ENCODE peak calls at places on chromosomes 2 and 18, in ten cellular contexts. One of them, this sample, is unnamed.

GRCh38 chr2:26581991-26582842 is 58.9 kb downstream of the CIB4 start:
- DNase-seq in GM20000: no peak
- DNase-seq in type B pancreatic cell: peak; percentile 55
- DNase-seq in WERI-Rb-1: peak; percentile 6
- DNase-seq in WTC11: peak; percentile 8
- DNase-seq in lower leg skin: no peak
- DNase-seq in endodermal cell: peak; percentile 32
- DNase-seq in psoas muscle: no peak
- DNase-seq in tibial nerve: no peak
- DNase-seq in bronchial epithelial cell: no peak
- DNase-seq in this sample: no peak

GRCh38 chr2:240121675-240122074 is 14.4 kb downstream of the COPS9 start:
- DNase-seq in GM20000: no peak
- DNase-seq in WTC11: no peak
- DNase-seq in psoas muscle: peak; percentile 5
- DNase-seq in lower leg skin: no peak
- DNase-seq in type B pancreatic cell: no peak
- DNase-seq in endodermal cell: peak; percentile 39
- DNase-seq in tibial nerve: no peak
- DNase-seq in WERI-Rb-1: no peak
- DNase-seq in bronchial epithelial cell: no peak
- DNase-seq in this sample: no peak

GRCh38 chr2:101717041-101717817 is 19.7 kb downstream of the MAP4K4 start:
- DNase-seq in psoas muscle: no peak
- DNase-seq in tibial nerve: no peak
- DNase-seq in WERI-Rb-1: no peak
- DNase-seq in type B pancreatic cell: no peak
- DNase-seq in endodermal cell: peak; percentile 60
- DNase-seq in GM20000: peak; percentile 28
- DNase-seq in WTC11: no peak
- DNase-seq in lower leg skin: no peak
- DNase-seq in bronchial epithelial cell: no peak
- DNase-seq in this sample: no peak

GRCh38 chr2:236568068-236568921 is 1.3 kb upstream of the ACKR3 start:
- DNase-seq in type B pancreatic cell: no peak
- DNase-seq in tibial nerve: peak; percentile 50
- DNase-seq in GM20000: peak; percentile 83
- DNase-seq in lower leg skin: no peak
- DNase-seq in WERI-Rb-1: no peak
- DNase-seq in psoas muscle: peak; percentile 55
- DNase-seq in bronchial epithelial cell: peak; percentile 29
- DNase-seq in WTC11: no peak
- DNase-seq in endodermal cell: peak; percentile 79
- DNase-seq in this sample: peak; percentile 77

GRCh38 chr2:112021269-112021668 is 33.8 kb upstream of the TMEM87B start:
- DNase-seq in lower leg skin: no peak
- DNase-seq in type B pancreatic cell: no peak
- DNase-seq in bronchial epithelial cell: no peak
- DNase-seq in GM20000: no peak
- DNase-seq in endodermal cell: no peak
- DNase-seq in WTC11: no peak
- DNase-seq in WERI-Rb-1: no peak
- DNase-seq in tibial nerve: no peak
- DNase-seq in psoas muscle: no peak
- DNase-seq in this sample: no peak

GRCh38 chr2:46471-47345 is at the start of gene FAM110C:
- DNase-seq in GM20000: peak; percentile 36
- DNase-seq in WERI-Rb-1: peak; percentile 46
- DNase-seq in endodermal cell: peak; percentile 86
- DNase-seq in psoas muscle: peak; percentile 28
- DNase-seq in type B pancreatic cell: peak; percentile 72
- DNase-seq in bronchial epithelial cell: peak; percentile 79
- DNase-seq in lower leg skin: peak; percentile 38
- DNase-seq in WTC11: peak; percentile 71
- DNase-seq in tibial nerve: no peak
- DNase-seq in this sample: no peak

GRCh38 chr2:9639740-9640337 is 9.0 kb upstream of the YWHAQ start:
- DNase-seq in psoas muscle: no peak
- DNase-seq in bronchial epithelial cell: no peak
- DNase-seq in lower leg skin: no peak
- DNase-seq in WTC11: no peak
- DNase-seq in endodermal cell: no peak
- DNase-seq in type B pancreatic cell: no peak
- DNase-seq in tibial nerve: no peak
- DNase-seq in WERI-Rb-1: no peak
- DNase-seq in GM20000: no peak
- DNase-seq in this sample: no peak

GRCh38 chr2:138537170-138537915 is 35.8 kb downstream of the SPOPL start:
- DNase-seq in WERI-Rb-1: no peak
- DNase-seq in WTC11: no peak
- DNase-seq in tibial nerve: no peak
- DNase-seq in bronchial epithelial cell: no peak
- DNase-seq in endodermal cell: no peak
- DNase-seq in psoas muscle: no peak
- DNase-seq in type B pancreatic cell: no peak
- DNase-seq in GM20000: no peak
- DNase-seq in lower leg skin: no peak
- DNase-seq in this sample: no peak

GRCh38 chr2:240170883-240171282 is 30.4 kb upstream of the OTOS start:
- DNase-seq in lower leg skin: no peak
- DNase-seq in type B pancreatic cell: no peak
- DNase-seq in psoas muscle: no peak
- DNase-seq in WERI-Rb-1: no peak
- DNase-seq in bronchial epithelial cell: no peak
- DNase-seq in tibial nerve: no peak
- DNase-seq in GM20000: no peak
- DNase-seq in WTC11: no peak
- DNase-seq in endodermal cell: peak; percentile 10
- DNase-seq in this sample: no peak

GRCh38 chr2:16154501-16155280 is 214.3 kb downstream of the MYCN start:
- DNase-seq in psoas muscle: no peak
- DNase-seq in WERI-Rb-1: no peak
- DNase-seq in endodermal cell: peak; percentile 15
- DNase-seq in lower leg skin: no peak
- DNase-seq in bronchial epithelial cell: no peak
- DNase-seq in GM20000: no peak
- DNase-seq in type B pancreatic cell: peak; percentile 24
- DNase-seq in WTC11: no peak
- DNase-seq in tibial nerve: no peak
- DNase-seq in this sample: no peak

GRCh38 chr2:46717733-46718121 is 197.9 kb downstream of the MCFD2 start:
- DNase-seq in lower leg skin: no peak
- DNase-seq in type B pancreatic cell: no peak
- DNase-seq in tibial nerve: no peak
- DNase-seq in psoas muscle: no peak
- DNase-seq in bronchial epithelial cell: no peak
- DNase-seq in WTC11: no peak
- DNase-seq in endodermal cell: no peak
- DNase-seq in WERI-Rb-1: no peak
- DNase-seq in GM20000: no peak
- DNase-seq in this sample: no peak

GRCh38 chr2:234142530-234142929 is 92.0 kb downstream of the SPP2 start:
- DNase-seq in type B pancreatic cell: no peak
- DNase-seq in GM20000: no peak
- DNase-seq in lower leg skin: no peak
- DNase-seq in tibial nerve: no peak
- DNase-seq in psoas muscle: no peak
- DNase-seq in WTC11: no peak
- DNase-seq in bronchial epithelial cell: no peak
- DNase-seq in WERI-Rb-1: no peak
- DNase-seq in endodermal cell: no peak
- DNase-seq in this sample: no peak

GRCh38 chr2:234967201-234967873 is 15.5 kb downstream of the SH3BP4 start:
- DNase-seq in tibial nerve: no peak
- DNase-seq in endodermal cell: peak; percentile 47
- DNase-seq in WERI-Rb-1: no peak
- DNase-seq in type B pancreatic cell: no peak
- DNase-seq in bronchial epithelial cell: no peak
- DNase-seq in lower leg skin: no peak
- DNase-seq in WTC11: no peak
- DNase-seq in psoas muscle: no peak
- DNase-seq in GM20000: no peak
- DNase-seq in this sample: no peak

GRCh38 chr2:176534798-176535479 is 265.7 kb downstream of the MTX2 start:
- DNase-seq in lower leg skin: no peak
- DNase-seq in bronchial epithelial cell: peak; percentile 30
- DNase-seq in tibial nerve: no peak
- DNase-seq in WERI-Rb-1: no peak
- DNase-seq in endodermal cell: no peak
- DNase-seq in WTC11: no peak
- DNase-seq in psoas muscle: no peak
- DNase-seq in type B pancreatic cell: no peak
- DNase-seq in GM20000: no peak
- DNase-seq in this sample: no peak

GRCh38 chr2:31402388-31402787 is 12.2 kb downstream of the XDH start:
- DNase-seq in psoas muscle: no peak
- DNase-seq in GM20000: no peak
- DNase-seq in type B pancreatic cell: no peak
- DNase-seq in WTC11: no peak
- DNase-seq in WERI-Rb-1: no peak
- DNase-seq in tibial nerve: no peak
- DNase-seq in lower leg skin: no peak
- DNase-seq in endodermal cell: no peak
- DNase-seq in bronchial epithelial cell: peak; percentile 70
- DNase-seq in this sample: no peak

GRCh38 chr2:10188729-10189305 is 66.3 kb downstream of the RRM2 start:
- DNase-seq in endodermal cell: no peak
- DNase-seq in bronchial epithelial cell: no peak
- DNase-seq in psoas muscle: no peak
- DNase-seq in tibial nerve: no peak
- DNase-seq in WTC11: no peak
- DNase-seq in GM20000: no peak
- DNase-seq in type B pancreatic cell: no peak
- DNase-seq in WERI-Rb-1: no peak
- DNase-seq in lower leg skin: no peak
- DNase-seq in this sample: no peak

DNA sequence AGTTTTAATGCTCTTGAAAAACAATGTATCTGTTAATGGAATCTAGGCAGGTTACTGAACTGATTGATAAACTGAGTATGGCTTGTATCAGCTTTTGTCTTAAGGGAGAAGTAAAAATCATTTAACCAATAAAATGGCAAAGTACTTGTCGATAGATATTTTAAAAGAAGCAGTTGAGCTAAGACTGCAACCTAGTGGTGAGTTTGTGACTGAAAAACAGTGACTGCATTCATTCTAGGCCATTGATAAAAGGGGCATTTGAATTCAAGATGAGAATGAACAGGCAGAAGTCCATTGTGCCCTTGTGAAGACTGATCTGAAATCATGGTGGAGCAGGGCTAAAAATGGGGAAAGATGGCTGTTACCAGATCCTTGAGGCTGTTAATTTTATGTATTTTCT is 59.4 kb upstream of the MSTN start:
- DNase-seq in WERI-Rb-1: no peak
- DNase-seq in type B pancreatic cell: no peak
- DNase-seq in lower leg skin: no peak
- DNase-seq in endodermal cell: no peak
- DNase-seq in WTC11: no peak
- DNase-seq in tibial nerve: no peak
- DNase-seq in GM20000: peak; percentile 15
- DNase-seq in bronchial epithelial cell: peak; percentile 45
- DNase-seq in psoas muscle: no peak
- DNase-seq in this sample: peak; percentile 41
- TF ChIP-seq CTCF in WERI-Rb-1: peak; percentile 51
- TF ChIP-seq CTCF in type B pancreatic cell: peak; percentile 67
- TF ChIP-seq CTCF in lower leg skin: no peak
- TF ChIP-seq CTCF in endodermal cell: peak; percentile 77
- TF ChIP-seq CTCF in WTC11: no peak
- TF ChIP-seq CTCF in tibial nerve: peak; percentile 40
- TF ChIP-seq CTCF in GM20000: no peak
- TF ChIP-seq CTCF in bronchial epithelial cell: peak; percentile 43
- TF ChIP-seq CTCF in psoas muscle: peak; percentile 58
- TF ChIP-seq CTCF in this sample: peak; percentile 7

DNA sequence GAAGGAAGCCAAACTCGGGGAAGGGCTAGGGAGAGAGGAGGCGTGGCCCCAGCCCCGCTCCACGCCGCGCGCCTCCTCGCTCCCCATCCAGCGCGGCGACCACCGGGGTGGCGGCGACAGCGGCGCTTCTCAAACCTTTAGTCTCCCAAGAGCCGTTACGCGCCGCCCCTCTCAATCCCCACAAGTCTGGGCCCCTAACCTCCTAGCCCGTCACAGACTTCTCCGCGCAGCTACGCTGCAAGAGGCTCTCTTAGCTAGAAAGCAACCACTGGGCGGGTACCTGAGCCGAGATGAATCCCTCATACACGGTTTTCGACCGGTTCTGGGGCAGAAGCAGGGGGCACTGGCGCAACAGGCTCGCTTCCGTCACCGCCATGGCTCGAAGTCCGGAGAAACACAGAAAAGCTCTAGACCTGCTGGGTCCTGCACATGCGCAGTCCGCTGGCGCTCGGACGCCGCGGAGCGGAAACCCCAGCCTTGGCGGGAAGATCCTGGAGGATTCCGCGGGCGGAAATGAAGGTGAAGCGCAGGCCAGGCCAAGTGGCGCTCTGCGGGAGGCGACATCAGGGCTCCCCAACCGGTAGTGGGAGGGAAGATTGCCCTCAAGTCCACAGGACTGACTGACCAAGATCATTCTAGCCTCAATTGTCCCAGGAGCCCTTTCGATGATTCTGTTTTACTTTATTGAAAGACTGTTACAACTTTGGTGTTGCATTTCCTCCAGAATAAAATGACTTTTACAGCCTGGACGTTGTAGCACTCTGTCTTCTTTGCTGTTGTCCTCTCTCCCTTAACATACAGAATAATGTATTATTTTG is at the start of gene FANCL:
- DNase-seq in tibial nerve: peak; percentile 74
- DNase-seq in GM20000: peak; percentile 91
- DNase-seq in lower leg skin: peak; percentile 79
- DNase-seq in WTC11: peak; percentile 95
- DNase-seq in WERI-Rb-1: peak; percentile 98
- DNase-seq in endodermal cell: peak; percentile 98
- DNase-seq in type B pancreatic cell: peak; percentile 94
- DNase-seq in psoas muscle: peak; percentile 90
- DNase-seq in bronchial epithelial cell: peak; percentile 76
- DNase-seq in this sample: peak; percentile 90
- TF ChIP-seq CTCF in tibial nerve: peak; percentile 16
- TF ChIP-seq CTCF in GM20000: no peak
- TF ChIP-seq CTCF in lower leg skin: no peak
- TF ChIP-seq CTCF in WTC11: no peak
- TF ChIP-seq CTCF in WERI-Rb-1: no peak
- TF ChIP-seq CTCF in endodermal cell: peak; percentile 22
- TF ChIP-seq CTCF in type B pancreatic cell: no peak
- TF ChIP-seq CTCF in psoas muscle: no peak
- TF ChIP-seq CTCF in bronchial epithelial cell: no peak
- TF ChIP-seq CTCF in this sample: no peak

GRCh38 chr2:238139141-238139840 is 823 bp downstream of the KLHL30 start:
- DNase-seq in bronchial epithelial cell: no peak
- DNase-seq in GM20000: peak; percentile 85
- DNase-seq in WTC11: peak; percentile 64
- DNase-seq in type B pancreatic cell: no peak
- DNase-seq in lower leg skin: no peak
- DNase-seq in psoas muscle: no peak
- DNase-seq in WERI-Rb-1: peak; percentile 50
- DNase-seq in endodermal cell: peak; percentile 82
- DNase-seq in tibial nerve: no peak
- DNase-seq in this sample: peak; percentile 84
- TF ChIP-seq CTCF in bronchial epithelial cell: peak; percentile 66
- TF ChIP-seq CTCF in GM20000: peak; percentile 90
- TF ChIP-seq CTCF in WTC11: peak; percentile 97
- TF ChIP-seq CTCF in type B pancreatic cell: peak; percentile 77
- TF ChIP-seq CTCF in lower leg skin: no peak
- TF ChIP-seq CTCF in psoas muscle: peak; percentile 75
- TF ChIP-seq CTCF in WERI-Rb-1: peak; percentile 86
- TF ChIP-seq CTCF in endodermal cell: peak; percentile 97
- TF ChIP-seq CTCF in tibial nerve: peak; percentile 23
- TF ChIP-seq CTCF in this sample: peak; percentile 75

GRCh38 chr18:37499008-37499407 is 66.6 kb downstream of the CELF4 start:
- DNase-seq in type B pancreatic cell: no peak
- DNase-seq in WTC11: no peak
- DNase-seq in tibial nerve: no peak
- DNase-seq in GM20000: no peak
- DNase-seq in lower leg skin: no peak
- DNase-seq in psoas muscle: no peak
- DNase-seq in endodermal cell: no peak
- DNase-seq in WERI-Rb-1: peak; percentile 43
- DNase-seq in bronchial epithelial cell: no peak
- DNase-seq in this sample: no peak
- TF ChIP-seq CTCF in type B pancreatic cell: no peak
- TF ChIP-seq CTCF in WTC11: no peak
- TF ChIP-seq CTCF in tibial nerve: no peak
- TF ChIP-seq CTCF in GM20000: no peak
- TF ChIP-seq CTCF in lower leg skin: no peak
- TF ChIP-seq CTCF in psoas muscle: no peak
- TF ChIP-seq CTCF in endodermal cell: no peak
- TF ChIP-seq CTCF in WERI-Rb-1: peak; percentile 38
- TF ChIP-seq CTCF in bronchial epithelial cell: no peak
- TF ChIP-seq CTCF in this sample: no peak